ENCODE peak calls at places on chromosome 4, in seven cellular contexts. T is RPMI7951; A is activated CD8-positive, alpha-beta memory T cell treated with anti-CD3 and anti-CD28 coated beads for 4 hours; P is endothelial cell of umbilical vein; E is upper lobe of right lung; F is naive thymus-derived CD8-positive, alpha-beta T cell; C is mucosa of gallbladder. J is an unnamed sample.
A peak's percentile ranks its signal among the peaks of the same experiment; 100 is the strongest.

GRCh38 chr4:140637836-140638235 is 69.1 kb upstream of the UCP1 start:
- DNase-seq in T (peak; percentile 10), A (no peak), P (peak; percentile 21), E (no peak), F (no peak), C (no peak), J (no peak)

GRCh38 chr4:118177121-118177520 is 142.8 kb downstream of the NDST3 start:
- DNase-seq in T (no peak), A (no peak), P (no peak), E (no peak), F (no peak), C (no peak), J (no peak)

GRCh38 chr4:86482851-86483490 is 111.1 kb upstream of the PTPN13 start:
- DNase-seq in T (peak; percentile 50), A (no peak), P (no peak), E (no peak), F (no peak), C (no peak), J (no peak)

GRCh38 chr4:153781717-153782416 is 7.0 kb downstream of the SFRP2 start:
- DNase-seq in T (peak; percentile 63), A (no peak), P (no peak), E (no peak), F (no peak), C (no peak), J (no peak)

GRCh38 chr4:20259707-20260106 is 8.0 kb downstream of the SLIT2 start:
- DNase-seq in T (no peak), A (no peak), P (peak; percentile 36), E (no peak), F (no peak), C (no peak), J (no peak)

GRCh38 chr4:55029838-55030503 is 95.4 kb downstream of the KDR start:
- DNase-seq in T (no peak), A (no peak), P (no peak), E (no peak), F (no peak), C (no peak), J (no peak)

GRCh38 chr4:102120846-102121245 is 224.4 kb downstream of the SLC39A8 start:
- DNase-seq in T (no peak), A (no peak), P (no peak), E (no peak), F (no peak), C (no peak), J (no peak)

GRCh38 chr4:76690091-76690905 is 207.6 kb downstream of the SOWAHB start:
- DNase-seq in T (peak; percentile 53), A (no peak), P (no peak), E (no peak), F (no peak), C (no peak), J (no peak)

GRCh38 chr4:158710814-158711213 is 12.4 kb downstream of the PPID start:
- DNase-seq in T (peak; percentile 15), A (no peak), P (peak; percentile 31), E (no peak), F (no peak), C (no peak), J (no peak)

GRCh38 chr4:47413515-47413914 is 50.0 kb downstream of the COMMD8 start:
- DNase-seq in T (no peak), A (no peak), P (no peak), E (no peak), F (no peak), C (no peak), J (no peak)

GRCh38 chr4:66571145-66571544 is 900.9 kb upstream of the EPHA5 start:
- DNase-seq in T (no peak), A (no peak), P (no peak), E (no peak), F (no peak), C (no peak), J (no peak)

GRCh38 chr4:113447695-113448265 is 313.8 kb downstream of the CAMK2D start:
- DNase-seq in T (no peak), A (no peak), P (no peak), E (no peak), F (no peak), C (no peak), J (no peak)

GRCh38 chr4:19850909-19851308 is 400.8 kb upstream of the SLIT2 start:
- DNase-seq in T (peak; percentile 90), A (no peak), P (peak; percentile 31), E (no peak), F (no peak), C (no peak), J (no peak)

J was measured in activated T-helper 9 cell treated with anti-CD3 and anti-CD28 coated beads, Interleukin-2, amount 50 U/mL, for 16 hours.